ENCODE peak calls at places on chromosome 1, in four cellular contexts. G is GM19239, D is Calu3, F is activated T-cell treated with anti-CD3 and anti-CD28 coated beads for 1 hour. Y is an unnamed sample.

GRCh38 chr1:239536165-239536849 is 149.9 kb downstream of the CHRM3 start:
- DNase-seq in G (no peak), D (no peak), F (no peak), Y (no peak)

GRCh38 chr1:109794319-109795132 is 30.8 kb upstream of the EPS8L3 start:
- DNase-seq in G (no peak), D (no peak), F (no peak), Y (no peak)

GRCh38 chr1:227424159-227424680 is 105.9 kb upstream of the CDC42BPA start:
- DNase-seq in G (no peak), D (no peak), F (no peak), Y (peak)

GRCh38 chr1:240683576-240683975 is 71.6 kb upstream of the GREM2 start:
- DNase-seq in G (no peak), D (no peak), F (no peak), Y (no peak)

GRCh38 chr1:90579212-90579802 is 137.8 kb downstream of the BARHL2 start:
- DNase-seq in G (peak), D (no peak), F (no peak), Y (peak)

GRCh38 chr1:54640361-54640760 is 1.2 kb upstream of the MROH7 start:
- DNase-seq in G (no peak), D (no peak), F (no peak), Y (no peak)

GRCh38 chr1:58649555-58649954 is 50.3 kb downstream of the MYSM1 start:
- DNase-seq in G (no peak), D (peak), F (peak), Y (no peak)

GRCh38 chr1:46642091-46642680 is 25.6 kb upstream of the MOB3C start:
- DNase-seq in G (no peak), D (no peak), F (no peak), Y (no peak)

GRCh38 chr1:111486431-111486830 is 12.6 kb downstream of the C1orf162 start:
- DNase-seq in G (no peak), D (no peak), F (no peak), Y (no peak)

GRCh38 chr1:230643887-230644286 is 1.6 kb downstream of the COG2 start:
- DNase-seq in G (no peak), D (peak), F (no peak), Y (no peak)

GRCh38 chr1:228414511-228415211 is 2.0 kb downstream of the TRIM17 start:
- DNase-seq in G (no peak), D (no peak), F (no peak), Y (no peak)

GRCh38 chr1:17538428-17539130 is 919 bp upstream of the ARHGEF10L start:
- DNase-seq in G (no peak), D (no peak), F (no peak), Y (no peak)

GRCh38 chr1:25832336-25833037 is 12.7 kb downstream of the MTFR1L start:
- DNase-seq in G (no peak), D (no peak), F (no peak), Y (no peak)

GRCh38 chr1:241336335-241336734 is 20.7 kb downstream of the RGS7 start:
- DNase-seq in G (no peak), D (peak), F (no peak), Y (peak)

GRCh38 chr1:33221385-33221758 is 34.9 kb upstream of the ZNF362 start:
- DNase-seq in G (no peak), D (no peak), F (no peak), Y (no peak)

GRCh38 chr1:213440766-213441165 is 389.7 kb downstream of the RPS6KC1 start:
- DNase-seq in G (no peak), D (no peak), F (no peak), Y (no peak)

GRCh38 chr1:51329443-51330325 is 678 bp downstream of the TTC39A start:
- DNase-seq in G (no peak), D (peak), F (no peak), Y (peak)

GRCh38 chr1:149936992-149937705 is 470 bp upstream of the MTMR11 start:
- DNase-seq in G (no peak), D (peak), F (no peak), Y (peak)

GRCh38 chr1:114505148-114505561 is 5.8 kb downstream of the TRIM33 start:
- DNase-seq in G (no peak), D (no peak), F (no peak), Y (peak)

GRCh38 chr1:192724670-192725069 is 84.2 kb upstream of the RGS2 start:
- DNase-seq in G (no peak), D (no peak), F (no peak), Y (no peak)

GRCh38 chr1:222096883-222097282 is 355.0 kb upstream of the DUSP10 start:
- DNase-seq in G (no peak), D (no peak), F (no peak), Y (no peak)

GRCh38 chr1:23810818-23811420 is 10.4 kb upstream of the GALE start:
- DNase-seq in G (peak), D (peak), F (no peak), Y (peak)

GRCh38 chr1:92217721-92218120 is at the start of gene C1orf146:
- DNase-seq in G (no peak), D (no peak), F (no peak), Y (no peak)

GRCh38 chr1:198499588-198499987 is 40.9 kb downstream of the ATP6V1G3 start:
- DNase-seq in G (no peak), D (no peak), F (no peak), Y (no peak)

Y was measured in HT-29.